ENCODE peak calls at places on chromosome 20, in five cellular contexts. O is astrocyte of the spinal cord, C is epithelial cell of prostate, V is 8988T, S is H9. E is an unnamed sample.

GRCh38 chr20:2692036-2692885 is at the start of gene EBF4:
- DNase-seq in O (no peak), C (no peak), V (peak; percentile 98), S (peak; percentile 52), E (peak; percentile 13)

GRCh38 chr20:51529027-51529749 is 13.3 kb downstream of the NFATC2 start:
- DNase-seq in O (peak; percentile 51), C (no peak), V (no peak), S (no peak), E (no peak)

GRCh38 chr20:32945710-32946221 is 58.5 kb downstream of the SUN5 start:
- DNase-seq in O (peak; percentile 22), C (no peak), V (no peak), S (no peak), E (no peak)

GRCh38 chr20:48631114-48632016 is 196.4 kb downstream of the PREX1 start:
- DNase-seq in O (peak; percentile 22), C (no peak), V (no peak), S (no peak), E (no peak)

GRCh38 chr20:49187330-49188100 is 619 bp downstream of the STAU1 start:
- DNase-seq in O (no peak), C (no peak), V (no peak), S (peak; percentile 30), E (no peak)

GRCh38 chr20:63337786-63338420 is 23.2 kb downstream of the CHRNA4 start:
- DNase-seq in O (peak; percentile 36), C (no peak), V (no peak), S (no peak), E (no peak)

GRCh38 chr20:2820084-2820895 is 4.1 kb downstream of the TMEM239 start:
- DNase-seq in O (peak; percentile 37), C (no peak), V (peak; percentile 15), S (peak; percentile 68), E (no peak)

GRCh38 chr20:17636523-17637412 is 45.3 kb downstream of the RRBP1 start:
- DNase-seq in O (no peak), C (no peak), V (no peak), S (peak; percentile 80), E (no peak)

GRCh38 chr20:23101696-23102095 is 15.6 kb upstream of the CD93 start:
- DNase-seq in O (no peak), C (no peak), V (no peak), S (no peak), E (no peak)

GRCh38 chr20:32091888-32092346 is 17.6 kb upstream of the TM9SF4 start:
- DNase-seq in O (peak; percentile 75), C (no peak), V (peak; percentile 44), S (peak; percentile 90), E (peak; percentile 70)

GRCh38 chr20:36736451-36737182 is 9.3 kb downstream of the NDRG3 start:
- DNase-seq in O (no peak), C (no peak), V (no peak), S (no peak), E (no peak)

GRCh38 chr20:21353236-21353635 is 44.1 kb downstream of the NKX2-4 start:
- DNase-seq in O (peak; percentile 38), C (no peak), V (no peak), S (no peak), E (no peak)

GRCh38 chr20:11676618-11677289 is 240.9 kb upstream of the BTBD3 start:
- DNase-seq in O (peak; percentile 34), C (no peak), V (no peak), S (peak; percentile 71), E (no peak)

GRCh38 chr20:4920131-4920530 is 81.2 kb downstream of the SLC23A2 start:
- DNase-seq in O (peak; percentile 17), C (no peak), V (no peak), S (no peak), E (no peak)

GRCh38 chr20:21505810-21506530 is 7.9 kb downstream of the NKX2-2 start:
- DNase-seq in O (no peak), C (no peak), V (no peak), S (peak; percentile 73), E (peak; percentile 42)

GRCh38 chr20:60224914-60225313 is 266.7 kb downstream of the CDH26 start:
- DNase-seq in O (no peak), C (no peak), V (no peak), S (peak; percentile 56), E (no peak)

GRCh38 chr20:44610313-44610965 is 28.1 kb downstream of the PKIG start:
- DNase-seq in O (no peak), C (no peak), V (no peak), S (no peak), E (no peak)

GRCh38 chr20:60255866-60256265 is 297.6 kb downstream of the CDH26 start:
- DNase-seq in O (peak; percentile 13), C (no peak), V (no peak), S (no peak), E (no peak)

GRCh38 chr20:54059691-54060364 is 10.6 kb downstream of the BCAS1 start:
- DNase-seq in O (no peak), C (no peak), V (no peak), S (no peak), E (no peak)

GRCh38 chr20:33309631-33310030 is 26.6 kb downstream of the BPIFB1 start:
- DNase-seq in O (no peak), C (no peak), V (no peak), S (no peak), E (no peak)

GRCh38 chr20:63281741-63282665 is 9.4 kb downstream of the ARFGAP1 start:
- DNase-seq in O (no peak), C (no peak), V (no peak), S (no peak), E (no peak)

GRCh38 chr20:20806121-20806820 is 93.8 kb upstream of the RALGAPA2 start:
- DNase-seq in O (no peak), C (no peak), V (no peak), S (no peak), E (no peak)

GRCh38 chr20:32968833-32969241 is 35.4 kb downstream of the SUN5 start:
- DNase-seq in O (no peak), C (no peak), V (no peak), S (peak; percentile 22), E (no peak)

GRCh38 chr20:2871555-2872303 is 1.6 kb upstream of the PTPRA start:
- DNase-seq in O (peak; percentile 14), C (no peak), V (no peak), S (no peak), E (no peak)

E was measured in T-helper 1 cell.